ENCODE peak calls at places on chromosomes 13 and 19, in eight cellular contexts. J, D, Y, Z, I, R, F and X are unnamed samples. For H3K27me3, the result is how much of the 10 kb centered on the place peaks cover.

GRCh38 chr19:10289167-10289835 is 451 bp upstream of the ICAM5 start:
- DNase-seq in F (no peak), R (peak), J (peak), D (peak), I (peak), Y (no peak), Z (peak), X (peak)

GRCh38 chr13:19860884-19861655 is 2.4 kb downstream of the ZMYM5 start:
- DNase-seq in J (no peak), I (peak), Y (no peak), D (peak), R (no peak), F (peak), Z (no peak), X (peak)

GRCh38 chr13:33402975-33403374 is 117.4 kb upstream of the STARD13 start:
- DNase-seq in Y (no peak), I (no peak), D (no peak), R (no peak), Z (no peak), F (no peak), J (no peak), X (no peak)

GRCh38 chr13:30711837-30712236 is 23.5 kb upstream of the ALOX5AP start:
- DNase-seq in R (no peak), I (no peak), Y (no peak), J (no peak), Z (no peak), F (no peak), D (no peak), X (no peak)

GRCh38 chr13:37870895-37871550 is 1.5 kb upstream of the TRPC4 start:
- DNase-seq in R (no peak), Y (no peak), D (no peak), Z (no peak), I (no peak), F (peak), J (no peak), X (peak)

GRCh38 chr13:28492527-28493367 is 2.2 kb downstream of the FLT1 start:
- DNase-seq in R (no peak), Y (no peak), F (no peak), Z (no peak), I (no peak), D (no peak), J (no peak), X (no peak)

GRCh38 chr13:32212420-32212819 is 102.7 kb downstream of the ZAR1L start:
- DNase-seq in J (no peak), Y (no peak), D (no peak), I (no peak), Z (no peak), R (no peak), F (peak), X (no peak)

GRCh38 chr13:50722437-50723125 is 120.9 kb downstream of the DLEU7 start:
- DNase-seq in Y (no peak), I (no peak), R (no peak), J (no peak), F (no peak), D (no peak), Z (no peak), X (peak)

GRCh38 chr19:2527716-2528115 is 51.8 kb downstream of the GADD45B start:
- DNase-seq in F (no peak), Y (no peak), D (no peak), Z (no peak), R (no peak), I (no peak), J (no peak), X (no peak)

GRCh38 chr13:74444877-74445479 is 310.8 kb upstream of the KLF12 start:
- DNase-seq in F (peak), I (no peak), J (no peak), D (no peak), Z (no peak), R (no peak), Y (no peak), X (peak)

GRCh38 chr13:99197257-99197651 is 3.4 kb upstream of the UBAC2 start:
- DNase-seq in D (no peak), F (no peak), Y (no peak), J (no peak), Z (no peak), I (no peak), R (no peak), X (no peak)

GRCh38 chr13:110455444-110455843 is 106.1 kb downstream of the RAB20 start:
- DNase-seq in R (no peak), I (no peak), J (no peak), F (no peak), Z (no peak), D (no peak), Y (no peak), X (no peak)

GRCh38 chr13:30679483-30680330 is 55.6 kb upstream of the ALOX5AP start:
- DNase-seq in I (no peak), Y (no peak), F (peak), D (no peak), R (no peak), Z (no peak), J (peak), X (peak)

GRCh38 chr13:50200988-50201387 is 185.7 kb downstream of the KCNRG start:
- DNase-seq in J (no peak), D (no peak), Z (no peak), I (no peak), F (no peak), Y (no peak), R (no peak), X (peak)

GRCh38 chr19:49889687-49890348 is 6.9 kb downstream of the IL4I1 start:
- DNase-seq in Z (peak), F (peak), Y (peak), I (peak), R (peak), J (peak), D (peak), X (peak)

GRCh38 chr13:20609145-20609544 is 42.2 kb downstream of the IFT88 start:
- DNase-seq in D (no peak), I (no peak), R (no peak), Y (no peak), F (peak), Z (no peak), J (no peak), X (peak)

GRCh38 chr19:35063940-35064818 is 22.7 kb downstream of the HPN start:
- DNase-seq in F (peak), D (no peak), R (no peak), Y (peak), I (no peak), J (no peak), Z (no peak), X (peak)

GRCh38 chr13:109281823-109282239 is 504.6 kb downstream of the IRS2 start:
- DNase-seq in J (no peak), Y (no peak), I (no peak), D (no peak), R (peak), F (no peak), Z (no peak), X (no peak)

GRCh38 chr19:10727599-10728250 is 9.8 kb downstream of the DNM2 start:
- DNase-seq in J (no peak), F (no peak), D (no peak), I (no peak), Z (no peak), Y (no peak), R (no peak), X (no peak)

GRCh38 chr19:42441047-42441440 is 1.7 kb downstream of the CXCL17 start:
- DNase-seq in J (no peak), D (no peak), Y (no peak), I (no peak), F (no peak), Z (no peak), R (no peak), X (peak)

GRCh38 chr19:17720487-17720839 is 1.2 kb downstream of the MAP1S start:
- DNase-seq in R (no peak), Y (no peak), Z (no peak), I (no peak), J (no peak), F (no peak), D (no peak), X (no peak)

GRCh38 chr19:17718467-17718987 is 753 bp upstream of the MAP1S start:
- DNase-seq in I (no peak), R (no peak), Y (no peak), F (no peak), Z (no peak), J (no peak), D (no peak), X (peak)

GRCh38 chr19:17718988-17719711 is at the start of gene MAP1S:
- DNase-seq in Y (peak), J (peak), F (peak), D (peak), I (no peak), R (peak), Z (peak), X (peak)

GRCh38 chr19:17719730-17720486 is 628 bp downstream of the MAP1S start:
- DNase-seq in Z (peak), Y (peak), F (no peak), D (peak), J (no peak), R (no peak), I (no peak), X (peak)

DNA sequence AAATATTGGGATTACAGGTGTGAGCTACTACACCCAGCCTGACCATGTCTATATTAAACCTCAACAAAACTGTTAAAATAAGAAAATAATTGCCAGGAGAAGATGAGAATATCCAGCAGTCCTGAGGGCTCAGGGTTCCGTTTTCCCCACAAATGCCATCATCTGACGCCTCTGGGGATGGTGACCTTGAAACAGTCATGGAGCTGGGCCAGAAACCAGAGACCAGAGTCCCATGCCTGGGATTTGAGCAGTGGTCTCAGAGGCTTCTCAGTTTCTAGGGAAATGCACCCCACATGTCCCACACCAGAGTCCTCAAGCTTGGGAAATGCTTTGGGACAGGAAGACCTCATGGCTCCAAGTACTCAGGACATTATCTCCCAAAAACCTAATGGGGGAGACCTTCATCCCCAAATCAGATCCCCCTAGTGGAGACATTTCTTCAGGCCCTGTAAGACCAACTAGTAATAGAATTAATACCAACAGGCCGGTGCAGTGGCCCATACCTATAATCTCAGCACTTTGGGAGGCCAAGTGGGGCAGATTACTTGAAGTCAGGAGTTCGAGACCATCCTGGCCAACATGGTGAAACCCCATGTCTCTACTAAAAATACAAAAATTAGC is 2.9 kb upstream of the MAP1S start:
- DNase-seq in D (no peak), I (no peak), Z (no peak), Y (no peak), F (no peak), R (no peak), J (no peak), X (no peak)
- TF ChIP-seq CTCF in D (no peak), I (peak), Z (no peak), Y (no peak), F (peak), R (no peak), J (no peak), X (no peak)

GRCh38 chr19:39725995-39726394 is 11.8 kb downstream of the CLC start:
- DNase-seq in F (no peak), R (no peak), J (no peak), I (no peak), Z (no peak), Y (peak), D (no peak), X (no peak)
- H3K27me3 ChIP-seq in F (under half), R (under half), J (under half), I (half or more), Z (under half), Y (under half), D (under half), X (under half)

GRCh38 chr13:80924596-80924995 is 583.7 kb upstream of the SPRY2 start:
- DNase-seq in F (peak), R (no peak), D (no peak), I (no peak), Y (no peak), J (no peak), Z (no peak), X (peak)

GRCh38 chr13:80928241-80928640 is 587.3 kb upstream of the SPRY2 start:
- DNase-seq in I (no peak), F (no peak), Y (no peak), Z (no peak), D (no peak), J (no peak), R (no peak), X (no peak)

GRCh38 chr13:80921971-80922370 is 581.0 kb upstream of the SPRY2 start:
- DNase-seq in D (no peak), F (no peak), J (no peak), Y (no peak), I (no peak), Z (no peak), R (no peak), X (no peak)

GRCh38 chr13:80921556-80921955 is 580.6 kb upstream of the SPRY2 start:
- DNase-seq in R (no peak), D (no peak), F (peak), I (no peak), Y (no peak), Z (no peak), J (no peak), X (no peak)

DNA sequence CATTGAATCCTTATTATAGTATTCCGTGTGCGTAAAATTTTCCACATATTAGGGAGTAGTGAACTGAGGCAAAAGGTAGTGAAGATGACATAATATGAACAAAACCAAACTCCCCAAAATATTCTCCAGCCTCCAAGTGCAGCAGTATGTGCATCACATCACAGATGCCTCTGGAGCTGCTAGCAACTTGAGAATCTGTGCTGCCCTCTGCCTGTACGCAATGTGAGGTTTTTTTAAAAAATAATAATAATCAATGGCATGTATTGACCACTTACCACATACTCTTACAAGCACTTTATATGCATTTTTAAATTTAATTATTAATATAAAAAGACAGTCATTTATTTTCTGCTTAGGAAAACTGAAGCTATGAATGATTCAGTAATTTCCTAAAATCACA is 583.0 kb upstream of the SPRY2 start:
- DNase-seq in D (no peak), I (no peak), R (no peak), Y (no peak), Z (no peak), J (no peak), F (no peak), X (peak)
- TF ChIP-seq CTCF in D (no peak), I (peak), R (peak), Y (no peak), Z (no peak), J (no peak), F (peak), X (peak)

GRCh38 chr19:18596752-18597157 is 8.2 kb downstream of the REX1BD start:
- DNase-seq in F (no peak), J (no peak), Z (peak), I (peak), Y (peak), D (peak), R (no peak), X (no peak)
- H3K27me3 ChIP-seq in F (under half), J (under half), Z (under half), I (under half), Y (under half), D (half or more), R (under half), X (under half)

GRCh38 chr19:55811340-55811739 is 20.5 kb downstream of the NLRP11 start:
- DNase-seq in I (no peak), Y (no peak), J (no peak), R (no peak), D (no peak), Z (no peak), F (no peak), X (no peak)

GRCh38 chr19:55812449-55812848 is 19.4 kb downstream of the NLRP11 start:
- DNase-seq in J (no peak), Y (no peak), I (no peak), R (no peak), Z (no peak), F (no peak), D (no peak), X (no peak)

GRCh38 chr19:55813906-55814305 is 17.9 kb downstream of the NLRP11 start:
- DNase-seq in D (no peak), Y (no peak), F (no peak), R (no peak), J (no peak), Z (no peak), I (no peak), X (no peak)

DNA sequence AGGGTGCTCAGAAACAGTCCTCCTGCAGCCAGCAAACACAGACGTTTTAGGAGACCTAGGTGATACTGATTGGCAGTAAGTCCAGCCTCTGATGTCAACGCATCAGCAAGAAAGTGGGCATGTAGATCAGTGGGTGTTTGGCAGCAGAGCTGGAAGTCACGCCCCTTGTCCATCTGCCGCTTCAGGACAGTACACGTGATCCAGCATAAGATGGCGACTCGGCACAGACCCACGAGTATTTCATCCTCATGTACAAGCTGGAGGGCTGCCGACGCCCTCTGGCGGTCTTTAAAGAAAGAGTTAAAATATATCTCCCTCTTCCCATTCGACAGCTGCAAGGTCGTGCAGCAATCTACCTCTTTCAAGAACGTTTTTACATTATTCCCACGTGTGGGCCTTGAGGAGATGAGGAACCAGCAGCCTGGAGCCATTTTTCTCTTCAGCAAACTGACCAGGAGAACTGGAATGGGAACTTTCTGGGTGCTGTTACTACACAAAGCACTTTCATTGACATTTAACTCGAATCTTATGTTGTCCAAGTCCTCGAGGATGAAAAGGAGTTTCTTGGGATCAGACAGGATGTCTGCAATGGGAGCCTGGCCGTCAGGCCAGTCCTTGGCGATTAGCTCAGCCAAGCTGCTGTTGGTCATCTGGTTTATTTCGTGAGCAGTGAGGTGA is 22.3 kb downstream of the NLRP11 start:
- DNase-seq in R (peak), F (peak), Z (peak), Y (peak), I (peak), D (peak), J (no peak), X (peak)
- TF ChIP-seq CTCF in R (peak), F (peak), Z (peak), Y (peak), I (peak), D (no peak), J (no peak), X (no peak)

GRCh38 chr13:111491659-111492058 is 171.2 kb downstream of the TEX29 start:
- DNase-seq in R (no peak), Z (no peak), F (no peak), D (no peak), I (no peak), Y (no peak), J (no peak), X (no peak)
- H3K27me3 ChIP-seq in R (under half), Z (under half), F (under half), D (under half), I (under half), Y (under half), J (under half), X (under half)